ENCODE peak calls at places on chromosomes 2 and 18, in six cellular contexts. P is ovary, F is heart right ventricle, A is foreskin keratinocyte, R is colonic mucosa, O is trophoblast cell. G is an unnamed sample.

GRCh38 chr2:113028112-113028511 is 22.9 kb downstream of the IL36A start:
- DNase-seq in F (no peak), O (no peak), R (no peak), P (no peak), A (no peak), G (no peak)

GRCh38 chr18:38077219-38077618 is 511.6 kb upstream of the CELF4 start:
- DNase-seq in O (no peak), R (no peak), A (no peak), P (no peak), F (no peak), G (no peak)

GRCh38 chr18:76209597-76209996 is 285.4 kb downstream of the ZNF516 start:
- DNase-seq in F (no peak), A (peak; percentile 61), O (no peak), P (no peak), R (no peak), G (no peak)

GRCh38 chr2:239816571-239816970 is 208.6 kb downstream of the NDUFA10 start:
- DNase-seq in P (no peak), A (no peak), F (no peak), O (no peak), R (no peak), G (no peak)

GRCh38 chr18:69968073-69968472 is 20.4 kb upstream of the CD226 start:
- DNase-seq in P (no peak), F (no peak), A (no peak), O (no peak), R (no peak), G (no peak)

GRCh38 chr2:48423376-48423775 is 106.6 kb upstream of the STON1 start:
- DNase-seq in O (peak; percentile 64), F (no peak), P (no peak), A (peak; percentile 83), R (no peak), G (no peak)

GRCh38 chr2:78202986-78203670 is 681.0 kb upstream of the LRRTM4 start:
- DNase-seq in R (no peak), P (no peak), F (no peak), O (no peak), A (no peak), G (no peak)

GRCh38 chr2:47271054-47272000 is 116.2 kb upstream of the STPG4 start:
- DNase-seq in O (no peak), R (peak; percentile 61), F (no peak), P (no peak), A (no peak), G (no peak)

GRCh38 chr18:59706499-59706898 is 9.3 kb upstream of the CCBE1 start:
- DNase-seq in F (no peak), O (no peak), P (no peak), A (no peak), R (no peak), G (no peak)

GRCh38 chr2:130864830-130865229 is 28.1 kb downstream of the ARHGEF4 start:
- DNase-seq in A (peak; percentile 95), P (peak; percentile 33), O (peak; percentile 86), R (peak; percentile 42), F (peak; percentile 27), G (no peak)

GRCh38 chr2:160952462-160952861 is 207.8 kb upstream of the TANK start:
- DNase-seq in O (no peak), P (no peak), F (peak; percentile 42), A (no peak), R (no peak), G (no peak)

GRCh38 chr2:172168917-172169346 is 66.2 kb upstream of the DLX2 start:
- DNase-seq in F (no peak), O (peak; percentile 8), P (no peak), A (no peak), R (no peak), G (no peak)

GRCh38 chr2:159035790-159036411 is 67.5 kb downstream of the TANC1 start:
- DNase-seq in R (peak; percentile 65), O (peak; percentile 86), A (peak; percentile 77), F (no peak), P (no peak), G (no peak)

GRCh38 chr2:241561811-241562210 is 3.3 kb downstream of the BOK start:
- DNase-seq in O (peak; percentile 84), A (no peak), P (peak; percentile 88), R (peak; percentile 46), F (peak; percentile 50), G (no peak)

GRCh38 chr2:236711440-236711839 is 141.8 kb downstream of the ACKR3 start:
- DNase-seq in O (no peak), A (peak; percentile 54), F (no peak), P (no peak), R (no peak), G (no peak)

GRCh38 chr2:216563646-216564045 is 65.0 kb downstream of the RPL37A start:
- DNase-seq in O (no peak), R (no peak), A (no peak), F (no peak), P (no peak), G (no peak)

GRCh38 chr2:229235136-229235914 is 35.8 kb downstream of the PID1 start:
- DNase-seq in P (no peak), O (peak; percentile 96), R (no peak), A (peak; percentile 7), F (no peak), G (no peak)

GRCh38 chr18:50268022-50268747 is 1.9 kb upstream of the CFAP53 start:
- DNase-seq in O (peak; percentile 90), P (peak; percentile 74), A (no peak), F (peak; percentile 84), R (peak; percentile 90), G (peak; percentile 24)

GRCh38 chr2:73907840-73908452 is 15.1 kb downstream of the ACTG2 start:
- DNase-seq in F (no peak), A (no peak), O (no peak), R (peak; percentile 42), P (no peak), G (no peak)

GRCh38 chr2:229340086-229340760 is 69.1 kb upstream of the PID1 start:
- DNase-seq in F (no peak), O (peak; percentile 76), P (no peak), A (no peak), R (no peak), G (no peak)

GRCh38 chr2:74290066-74290465 is 53.1 kb downstream of the SLC4A5 start:
- DNase-seq in O (no peak), F (no peak), A (no peak), P (no peak), R (no peak), G (no peak)

GRCh38 chr2:121650554-121650930 is 1.3 kb upstream of the CLASP1 start:
- DNase-seq in P (peak; percentile 15), O (peak; percentile 12), R (peak; percentile 19), F (no peak), A (no peak), G (no peak)

GRCh38 chr2:241064008-241064801 is 37.9 kb downstream of the MTERF4 start:
- DNase-seq in F (no peak), P (peak; percentile 19), R (peak; percentile 47), A (no peak), O (no peak), G (no peak)

GRCh38 chr18:65754121-65754520 is 3.3 kb downstream of the CDH7 start:
- DNase-seq in O (no peak), R (no peak), P (no peak), A (no peak), F (no peak), G (no peak)

DNA sequence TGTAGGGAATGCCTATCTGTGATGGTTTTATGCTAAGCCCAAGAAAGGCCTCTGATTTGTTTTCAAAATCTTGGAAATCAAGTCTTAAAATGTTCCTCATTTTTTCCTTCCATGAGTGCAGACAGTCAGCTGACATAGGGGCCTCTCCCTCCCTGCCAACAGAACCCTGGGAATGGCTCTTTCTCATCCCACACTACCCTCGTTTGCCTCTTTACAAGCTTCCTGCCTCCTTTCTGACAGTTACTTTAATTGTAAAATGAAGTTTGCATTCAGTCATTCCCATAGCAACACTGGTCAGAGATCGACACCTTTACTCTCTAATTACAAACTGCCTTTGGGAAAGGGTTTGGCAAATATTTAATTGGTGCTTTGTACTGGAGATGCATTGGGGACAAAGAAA is 25.3 kb downstream of the KIF5C start:
- DNase-seq in R (no peak), P (no peak), O (no peak), F (no peak), A (no peak), G (no peak)
- H3K27ac ChIP-seq in R (no peak overlapping the region), P (no peak overlapping the region), O (no peak overlapping the region), F (no peak overlapping the region), A (no peak overlapping the region), G (no peak overlapping the region)

GRCh38 chr2:72115361-72116080 is 32.1 kb downstream of the CYP26B1 start:
- DNase-seq in P (no peak), R (peak; percentile 17), A (peak; percentile 95), O (peak; percentile 95), F (no peak), G (no peak)
- H3K27ac ChIP-seq in P (no peak overlapping the region), R (no peak overlapping the region), A (peak overlapping the region; percentile 14), O (peak overlapping the region; percentile 79), F (no peak overlapping the region), G (no peak overlapping the region)

DNA sequence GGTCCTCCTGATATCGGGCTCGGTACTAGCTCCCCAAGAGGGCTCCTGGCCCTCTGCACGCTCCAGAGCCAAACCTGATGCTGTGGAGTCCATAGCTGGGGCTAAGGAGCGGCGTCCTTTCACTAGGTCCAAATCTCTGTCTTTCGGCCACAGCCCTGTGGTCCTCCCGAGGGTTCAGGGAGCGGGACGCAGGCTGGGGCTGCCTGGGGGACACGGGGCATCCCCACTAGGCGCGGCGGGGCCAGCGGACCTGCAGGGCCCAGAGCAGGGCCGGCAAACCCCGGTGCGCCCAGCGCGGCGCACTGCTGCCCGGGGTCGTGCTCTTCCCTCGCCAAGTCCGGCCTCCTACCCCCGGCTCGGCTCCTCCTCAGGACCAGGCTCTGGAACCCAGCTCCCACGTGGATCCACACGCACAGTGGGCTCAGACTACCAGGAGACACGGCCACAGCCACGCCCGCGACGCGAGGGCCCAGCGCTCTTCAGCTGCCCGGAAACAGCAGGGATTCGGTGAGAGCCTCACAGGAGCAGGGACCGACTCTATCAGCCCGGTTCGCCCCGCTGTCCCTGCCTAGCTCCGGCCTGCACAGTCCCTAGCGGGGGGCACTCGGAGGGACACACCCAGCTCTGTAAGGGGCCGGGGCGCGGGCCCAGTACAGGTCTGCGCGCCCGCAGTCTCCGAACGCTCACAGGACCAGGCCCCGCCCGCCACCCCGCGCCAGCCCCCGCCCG is 593 bp downstream of the ZNF514 start:
- DNase-seq in R (peak; percentile 55), F (peak; percentile 29), O (peak; percentile 28), P (peak; percentile 54), A (no peak), G (peak; percentile 40)
- H3K27ac ChIP-seq in R (peak overlapping the region; percentile 47), F (peak overlapping the region; percentile 82), O (no peak overlapping the region), P (peak overlapping the region; percentile 60), A (no peak overlapping the region), G (peak overlapping the region; percentile 85)

DNA sequence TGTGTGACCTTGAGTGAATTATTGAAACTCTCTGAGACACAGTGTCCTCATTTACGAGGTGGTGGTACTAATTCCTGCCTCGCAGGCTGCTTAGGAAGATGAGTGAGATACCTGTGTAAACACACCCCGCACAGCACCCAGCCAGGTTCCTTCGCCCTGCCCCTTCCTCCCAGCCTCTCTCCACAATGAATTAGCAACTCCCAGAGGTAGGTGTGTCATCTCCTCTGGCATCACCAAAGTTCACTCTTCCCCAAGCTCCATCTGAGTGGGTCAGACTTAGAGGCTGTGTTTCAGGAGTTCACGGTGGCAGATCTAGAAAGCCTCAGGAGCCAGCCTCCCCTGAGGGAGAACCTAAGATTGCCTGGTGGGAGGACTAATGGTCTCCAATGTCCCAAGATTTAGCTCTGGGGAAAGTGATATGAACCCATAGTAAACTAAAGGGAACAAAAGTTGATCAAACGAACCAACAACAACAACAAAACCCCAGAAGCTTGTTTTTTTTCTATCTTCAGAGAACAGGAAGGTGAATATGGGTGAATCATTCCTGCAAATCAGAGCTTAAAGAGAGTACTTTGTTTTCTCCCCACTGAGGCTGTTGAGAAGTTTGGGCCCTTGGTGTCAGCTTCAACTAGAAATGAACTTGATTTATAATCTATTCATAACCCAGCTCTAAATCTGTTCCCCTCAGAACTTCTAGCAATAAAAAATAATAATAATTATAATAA is 44.4 kb upstream of the NRP2 start:
- DNase-seq in P (no peak), A (no peak), O (no peak), F (no peak), R (no peak), G (no peak)
- H3K27ac ChIP-seq in P (no peak overlapping the region), A (peak overlapping the region; percentile 26), O (no peak overlapping the region), F (no peak overlapping the region), R (no peak overlapping the region), G (no peak overlapping the region)

GRCh38 chr2:11305338-11305737 is 39.1 kb downstream of the ROCK2 start:
- DNase-seq in O (no peak), A (no peak), F (no peak), P (no peak), R (no peak), G (no peak)
- H3K27ac ChIP-seq in O (no peak overlapping the region), A (no peak overlapping the region), F (no peak overlapping the region), P (no peak overlapping the region), R (no peak overlapping the region), G (no peak overlapping the region)

G was measured in caudate nucleus.